ENCODE peak calls at places on chromosome 6, in ten cellular contexts. X, I, N, R, W, C, G, E, Q and T are unnamed samples.

GRCh38 chr6:23754197-23754596 is 371.8 kb upstream of the NRSN1 start:
- DNase-seq in C (no peak), X (peak; percentile 41), G (no peak), I (no peak), N (no peak), E (no peak), W (no peak), Q (no peak), R (no peak), T (no peak)

GRCh38 chr6:111730835-111731234 is 125.2 kb upstream of the TRAF3IP2 start:
- DNase-seq in N (no peak), W (no peak), R (no peak), X (no peak), Q (no peak), C (no peak), I (no peak), G (no peak), E (no peak), T (no peak)

GRCh38 chr6:87907521-87907920 is 140.1 kb upstream of the SPACA1 start:
- DNase-seq in G (no peak), R (no peak), I (peak; percentile 22), Q (peak; percentile 60), C (peak; percentile 22), W (peak; percentile 63), N (no peak), E (no peak), X (peak; percentile 25), T (peak; percentile 61)

GRCh38 chr6:3664641-3665041 is 86.9 kb downstream of the PXDC1 start:
- DNase-seq in Q (no peak), R (no peak), E (no peak), N (peak; percentile 66), X (no peak), I (no peak), G (no peak), C (no peak), W (no peak), T (no peak)

GRCh38 chr6:68343901-68344300 is 291.2 kb upstream of the ADGRB3 start:
- DNase-seq in Q (peak; percentile 42), N (peak; percentile 47), W (peak; percentile 55), X (peak; percentile 93), G (no peak), R (no peak), I (peak; percentile 50), C (no peak), E (no peak), T (no peak)

GRCh38 chr6:139334791-139335446 is 39.5 kb downstream of the CITED2 start:
- DNase-seq in I (peak; percentile 92), Q (peak; percentile 35), X (no peak), G (no peak), E (no peak), C (no peak), N (no peak), W (peak; percentile 67), R (no peak), T (peak; percentile 78)

GRCh38 chr6:56695702-56696101 is 53.0 kb upstream of the DST start:
- DNase-seq in N (no peak), E (no peak), R (no peak), W (no peak), C (no peak), G (no peak), X (peak; percentile 38), Q (no peak), I (peak; percentile 68), T (peak; percentile 19)

GRCh38 chr6:99130897-99131873 is 183.4 kb upstream of the FBXL4 start:
- DNase-seq in G (no peak), N (no peak), E (no peak), I (peak; percentile 17), Q (no peak), C (no peak), R (no peak), W (no peak), X (peak; percentile 21), T (no peak)

GRCh38 chr6:3517350-3517749 is 60.5 kb upstream of the SLC22A23 start:
- DNase-seq in W (peak; percentile 41), R (no peak), G (no peak), X (no peak), N (no peak), C (no peak), I (peak; percentile 90), Q (no peak), E (no peak), T (peak; percentile 88)

GRCh38 chr6:119037941-119038623 is 40.4 kb downstream of the FAM184A start:
- DNase-seq in G (no peak), N (no peak), E (no peak), I (no peak), Q (no peak), X (no peak), W (no peak), R (no peak), C (no peak), T (no peak)

GRCh38 chr6:144415014-144415413 is 129.9 kb downstream of the UTRN start:
- DNase-seq in E (no peak), X (no peak), I (peak; percentile 92), R (no peak), Q (no peak), G (no peak), C (no peak), W (peak; percentile 36), N (peak; percentile 4), T (peak; percentile 70)

GRCh38 chr6:44446626-44447297 is 59.3 kb downstream of the CDC5L start:
- DNase-seq in I (peak; percentile 90), C (no peak), R (no peak), W (peak; percentile 50), X (no peak), E (no peak), G (no peak), N (no peak), Q (no peak), T (peak; percentile 53)

GRCh38 chr6:133959667-133960368 is 6.8 kb downstream of the TBPL1 start:
- DNase-seq in C (no peak), N (no peak), G (no peak), I (no peak), W (no peak), Q (no peak), R (no peak), E (no peak), X (peak; percentile 27), T (no peak)

GRCh38 chr6:151148111-151148510 is 91.7 kb upstream of the AKAP12 start:
- DNase-seq in R (no peak), E (no peak), G (no peak), X (no peak), N (no peak), Q (no peak), W (no peak), C (no peak), I (peak; percentile 17), T (peak; percentile 15)

GRCh38 chr6:143286280-143286795 is 164.2 kb downstream of the ADAT2 start:
- DNase-seq in Q (no peak), W (no peak), R (no peak), C (no peak), X (no peak), G (no peak), I (no peak), N (no peak), E (no peak), T (no peak)

GRCh38 chr6:149317656-149318571 is at the start of gene TAB2:
- DNase-seq in Q (no peak), I (peak; percentile 50), N (peak; percentile 8), E (peak; percentile 77), R (peak; percentile 66), C (peak; percentile 55), X (peak; percentile 77), W (peak; percentile 18), G (peak; percentile 87), T (peak; percentile 24)

GRCh38 chr6:44254957-44255808 is 2.1 kb downstream of the SLC35B2 start:
- DNase-seq in I (peak; percentile 48), X (no peak), C (no peak), W (no peak), G (peak; percentile 43), Q (no peak), E (no peak), N (no peak), R (no peak), T (peak; percentile 32)

GRCh38 chr6:157531169-157531985 is 150.4 kb downstream of the ZDHHC14 start:
- DNase-seq in N (no peak), Q (no peak), R (no peak), C (no peak), E (no peak), I (no peak), X (no peak), W (no peak), G (no peak), T (no peak)